ENCODE peak calls at places on chromosome 6, in six cellular contexts. T, E, O, S, J and Z are unnamed samples.

GRCh38 chr6:161214722-161215121 is 59.1 kb downstream of the AGPAT4 start:
- DNase-seq in T (no peak), E (no peak), O (no peak), S (no peak), J (no peak), Z (no peak)

GRCh38 chr6:143673638-143674037 is 4.1 kb upstream of the PHACTR2 start:
- DNase-seq in T (no peak), E (peak; percentile 68), O (no peak), S (no peak), J (no peak), Z (peak; percentile 15)

GRCh38 chr6:19569563-19569962 is 267.6 kb upstream of the ID4 start:
- DNase-seq in T (no peak), E (no peak), O (no peak), S (no peak), J (no peak), Z (no peak)

GRCh38 chr6:63663147-63663877 is 27.7 kb downstream of the PHF3 start:
- DNase-seq in T (no peak), E (no peak), O (no peak), S (no peak), J (no peak), Z (peak; percentile 11)

GRCh38 chr6:143806282-143807102 is 36.6 kb upstream of the LTV1 start:
- DNase-seq in T (no peak), E (no peak), O (peak; percentile 47), S (no peak), J (no peak), Z (no peak)

GRCh38 chr6:14542670-14543366 is 425.2 kb downstream of the CD83 start:
- DNase-seq in T (no peak), E (peak; percentile 29), O (no peak), S (no peak), J (no peak), Z (peak; percentile 44)

GRCh38 chr6:156980515-156980914 is 203.3 kb downstream of the ARID1B start:
- DNase-seq in T (no peak), E (no peak), O (no peak), S (no peak), J (no peak), Z (no peak)

GRCh38 chr6:11217360-11218076 is 14.9 kb downstream of the NEDD9 start:
- DNase-seq in T (no peak), E (no peak), O (no peak), S (no peak), J (no peak), Z (no peak)

GRCh38 chr6:148426317-148426977 is 83.8 kb downstream of the SASH1 start:
- DNase-seq in T (no peak), E (no peak), O (no peak), S (no peak), J (no peak), Z (no peak)

GRCh38 chr6:109486068-109486467 is 3.0 kb upstream of the ZBTB24 start:
- DNase-seq in T (no peak), E (no peak), O (no peak), S (no peak), J (no peak), Z (no peak)

GRCh38 chr6:111944541-111944940 is 71.3 kb upstream of the FYN start:
- DNase-seq in T (no peak), E (no peak), O (no peak), S (no peak), J (no peak), Z (no peak)

GRCh38 chr6:51541847-51542246 is 545.6 kb downstream of the PKHD1 start:
- DNase-seq in T (no peak), E (no peak), O (no peak), S (no peak), J (no peak), Z (no peak)

GRCh38 chr6:153218184-153218792 is 87.2 kb upstream of the RGS17 start:
- DNase-seq in T (no peak), E (no peak), O (no peak), S (no peak), J (no peak), Z (no peak)

GRCh38 chr6:20458051-20458894 is 56.6 kb downstream of the E2F3 start:
- DNase-seq in T (no peak), E (no peak), O (no peak), S (no peak), J (no peak), Z (no peak)

GRCh38 chr6:423799-424345 is 32.3 kb downstream of the IRF4 start:
- DNase-seq in T (no peak), E (no peak), O (no peak), S (peak; percentile 79), J (no peak), Z (no peak)

DNA sequence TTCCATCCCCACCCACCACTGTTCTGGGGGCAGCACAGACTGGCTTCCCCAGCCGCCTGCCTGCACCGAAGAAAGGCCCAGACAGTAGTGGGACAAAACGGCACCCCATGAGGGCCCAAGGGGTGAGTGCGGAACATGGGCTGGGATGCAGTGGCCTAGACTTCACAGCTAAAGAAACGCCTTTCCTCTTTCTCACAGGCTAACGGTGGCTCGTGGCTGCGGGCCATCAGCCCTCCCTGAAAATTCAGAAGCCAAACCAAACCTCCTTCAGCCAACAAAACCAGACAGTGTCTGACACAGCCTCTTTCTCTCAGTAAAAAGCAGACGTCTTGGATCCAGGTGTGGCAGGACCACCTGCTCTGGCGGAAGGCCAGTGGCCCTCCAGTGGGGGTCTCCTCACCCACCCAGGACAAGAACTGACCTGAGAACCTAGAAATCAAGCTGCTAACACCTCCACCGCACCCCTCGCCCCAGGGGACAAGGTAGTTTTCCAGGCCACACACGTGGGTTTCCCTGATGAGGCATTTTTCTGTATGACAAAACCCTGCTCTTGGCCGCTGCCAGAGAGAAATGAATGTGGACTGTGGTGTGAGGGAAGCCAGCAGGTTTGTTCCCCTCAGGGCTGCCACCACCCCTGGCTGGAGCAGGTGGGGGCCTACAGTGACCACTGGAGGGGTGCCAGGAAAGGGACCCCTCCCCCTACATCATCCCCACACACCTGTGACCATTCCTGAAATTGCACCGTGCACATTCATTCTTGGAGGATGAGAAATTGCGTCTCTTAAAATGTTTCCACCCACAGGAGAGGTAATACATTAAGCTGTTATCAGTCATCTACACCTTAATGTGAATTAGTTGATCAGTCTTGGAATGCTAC is 76.9 kb upstream of the PIM1 start:
- DNase-seq in T (no peak), E (no peak), O (no peak), S (no peak), J (no peak), Z (no peak)
- TF ChIP-seq POLR2A in T (no peak), E (no peak), O (no peak), S (no peak), J (no peak), Z (no peak)

DNA sequence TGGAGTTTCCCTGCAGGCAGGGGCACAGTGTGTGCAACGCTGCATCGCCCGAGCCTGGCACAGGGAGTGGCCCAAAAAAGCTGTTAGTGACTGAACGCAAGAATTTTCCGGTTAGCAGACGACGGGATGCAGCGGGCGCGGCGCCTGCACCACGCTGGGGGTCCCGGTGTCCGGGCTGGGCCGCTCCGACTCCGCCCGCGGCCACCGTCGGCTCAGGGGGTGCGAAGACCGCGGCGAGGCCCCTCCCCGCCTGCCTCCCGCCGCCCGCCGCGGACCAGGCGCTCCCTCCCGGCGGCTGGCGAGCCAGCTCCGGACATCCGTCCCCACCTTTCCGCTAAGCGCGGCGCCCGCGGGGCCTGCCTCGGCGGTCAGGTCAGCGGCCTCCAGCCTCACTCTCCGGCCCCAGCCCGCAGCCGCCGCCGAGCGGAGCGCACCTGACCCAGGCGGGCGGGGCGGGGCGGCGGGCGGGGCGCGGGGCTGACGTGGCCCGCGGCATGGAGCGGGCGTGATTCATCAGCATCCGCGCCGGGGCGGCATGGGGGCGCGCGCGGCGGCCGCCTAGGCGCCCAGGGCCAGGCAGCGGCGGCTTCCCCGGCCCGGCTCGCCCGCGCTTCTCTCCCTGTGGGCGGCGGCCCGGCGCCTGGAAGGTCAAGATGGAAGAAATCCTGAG is at the start of gene ARFGEF3:
- DNase-seq in T (no peak), E (no peak), O (peak; percentile 38), S (peak; percentile 95), J (peak; percentile 44), Z (peak; percentile 63)
- TF ChIP-seq POLR2A in T (no peak), E (no peak), O (peak; percentile 41), S (no peak), J (no peak), Z (no peak)

GRCh38 chr6:158031445-158032353 is 50.0 kb downstream of the SYNJ2 start:
- DNase-seq in T (peak; percentile 74), E (peak; percentile 54), O (peak; percentile 61), S (peak; percentile 70), J (no peak), Z (peak; percentile 64)

GRCh38 chr6:158036261-158036660 is 54.6 kb downstream of the SYNJ2 start:
- DNase-seq in T (no peak), E (no peak), O (no peak), S (no peak), J (no peak), Z (no peak)

GRCh38 chr6:158033077-158033750 is 51.6 kb downstream of the SYNJ2 start:
- DNase-seq in T (peak; percentile 44), E (no peak), O (no peak), S (no peak), J (no peak), Z (no peak)

GRCh38 chr6:158032354-158032733 is 50.7 kb downstream of the SYNJ2 start:
- DNase-seq in T (peak; percentile 60), E (no peak), O (no peak), S (no peak), J (no peak), Z (no peak)

DNA sequence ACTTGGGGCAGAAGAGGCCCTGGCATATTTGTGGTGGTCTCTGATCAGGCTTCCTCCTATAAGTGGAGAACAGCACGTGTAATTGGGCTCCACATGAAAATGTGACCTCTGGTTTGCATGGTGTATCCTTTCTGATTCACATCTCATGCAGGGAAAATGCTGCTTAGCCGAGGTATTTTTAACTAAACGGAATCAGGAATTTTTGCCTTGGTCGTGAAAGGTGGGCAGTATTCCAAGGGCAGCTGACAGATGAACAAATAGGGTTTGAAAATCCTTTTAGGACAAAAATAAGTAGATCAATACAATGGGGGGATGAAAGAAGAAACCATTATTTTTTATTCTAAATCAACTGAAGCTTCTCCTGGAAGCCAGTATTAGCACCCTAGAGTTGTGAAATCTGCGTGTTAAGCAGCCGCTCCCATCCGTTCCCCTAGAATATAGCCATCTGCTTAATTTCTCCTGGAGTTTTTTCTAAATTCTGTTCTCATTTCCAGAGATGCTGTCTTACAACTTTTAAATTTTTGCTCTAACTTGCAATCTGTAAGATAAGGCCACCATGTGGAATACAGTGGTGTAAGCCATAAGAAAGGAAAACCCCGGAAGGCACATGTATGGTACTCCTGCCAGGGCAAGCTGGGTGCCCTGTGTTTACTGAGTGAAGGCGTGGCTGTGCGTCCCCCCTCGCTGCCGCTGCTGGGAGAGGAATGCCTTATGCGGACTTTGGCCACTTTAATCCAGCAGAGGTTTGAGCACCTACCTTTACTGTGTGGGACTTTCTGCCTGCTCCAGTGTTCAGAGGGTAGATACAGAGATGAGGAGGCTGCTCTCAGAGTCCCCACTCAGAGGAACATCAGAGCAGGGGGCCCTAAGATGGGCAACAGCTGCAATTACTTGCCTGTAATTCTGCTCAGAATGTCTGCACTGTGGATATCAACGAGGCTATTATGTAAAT is 52.4 kb downstream of the SYNJ2 start:
- DNase-seq in T (peak; percentile 63), E (no peak), O (no peak), S (no peak), J (no peak), Z (no peak)
- TF ChIP-seq POLR2A in T (no peak), E (no peak), O (no peak), S (no peak), J (no peak), Z (no peak)

GRCh38 chr6:84709121-84709520 is 55.3 kb downstream of the TBX18 start:
- DNase-seq in T (no peak), E (no peak), O (no peak), S (no peak), J (no peak), Z (no peak)

DNA sequence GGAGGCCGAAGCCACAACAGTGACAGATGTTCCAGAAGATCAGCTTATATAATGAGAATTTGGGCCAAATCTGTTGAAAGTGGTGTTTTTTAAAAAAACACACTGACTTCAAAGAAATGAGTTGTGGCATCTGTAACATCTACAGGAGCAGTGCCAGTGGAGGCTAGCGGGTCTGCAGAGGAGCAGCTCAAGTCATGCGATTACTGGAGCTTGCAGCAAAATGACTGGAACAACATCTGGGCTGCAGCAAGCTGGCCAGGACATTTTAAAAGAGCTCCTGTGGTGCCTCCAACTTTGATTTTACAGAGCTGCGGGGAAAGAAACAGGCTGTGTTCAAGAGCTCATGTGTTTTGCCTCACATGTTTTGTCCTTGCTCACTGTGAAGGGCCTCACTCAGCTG is 57.2 kb downstream of the TBX18 start:
- DNase-seq in T (no peak), E (no peak), O (no peak), S (no peak), J (no peak), Z (no peak)
- TF ChIP-seq POLR2A in T (no peak), E (no peak), O (no peak), S (no peak), J (no peak), Z (no peak)